ENCODE peak calls at places on chromosomes 2 and 18, in seven cellular contexts. One of them, this sample, is unnamed.

GRCh38 chr18:22626771-22627170 is 209.1 kb upstream of the CTAGE1 start:
- DNase-seq in IMR-90: no peak
- DNase-seq in mesenchymal stem cell: no peak
- DNase-seq in mesendoderm: no peak
- DNase-seq in H1: no peak
- DNase-seq in neuronal stem cell: no peak
- DNase-seq in trophoblast cell: no peak
- DNase-seq in this sample: no peak

GRCh38 chr2:236769981-236770671 is 200.5 kb downstream of the ACKR3 start:
- DNase-seq in IMR-90: peak; percentile 87
- DNase-seq in mesenchymal stem cell: peak; percentile 96
- DNase-seq in mesendoderm: peak; percentile 95
- DNase-seq in H1: no peak
- DNase-seq in neuronal stem cell: no peak
- DNase-seq in trophoblast cell: peak; percentile 98
- DNase-seq in this sample: no peak

GRCh38 chr2:235716875-235717496 is 223.1 kb downstream of the AGAP1 start:
- DNase-seq in IMR-90: peak; percentile 45
- DNase-seq in mesenchymal stem cell: peak; percentile 64
- DNase-seq in mesendoderm: no peak
- DNase-seq in H1: no peak
- DNase-seq in neuronal stem cell: no peak
- DNase-seq in trophoblast cell: peak; percentile 9
- DNase-seq in this sample: no peak

GRCh38 chr18:26460449-26461091 is 87.8 kb downstream of the KCTD1 start:
- DNase-seq in IMR-90: peak; percentile 38
- DNase-seq in mesenchymal stem cell: peak; percentile 22
- DNase-seq in mesendoderm: no peak
- DNase-seq in H1: no peak
- DNase-seq in neuronal stem cell: no peak
- DNase-seq in trophoblast cell: peak; percentile 73
- DNase-seq in this sample: no peak

GRCh38 chr2:59276033-59276432 is 1034.9 kb upstream of the FANCL start:
- DNase-seq in IMR-90: no peak
- DNase-seq in mesenchymal stem cell: no peak
- DNase-seq in mesendoderm: peak; percentile 43
- DNase-seq in H1: peak; percentile 65
- DNase-seq in neuronal stem cell: no peak
- DNase-seq in trophoblast cell: no peak
- DNase-seq in this sample: peak; percentile 39

GRCh38 chr2:70133521-70134348 is 46.5 kb downstream of the PCBP1 start:
- DNase-seq in IMR-90: no peak
- DNase-seq in mesenchymal stem cell: no peak
- DNase-seq in mesendoderm: no peak
- DNase-seq in H1: no peak
- DNase-seq in neuronal stem cell: no peak
- DNase-seq in trophoblast cell: peak; percentile 57
- DNase-seq in this sample: no peak

GRCh38 chr2:135985826-135986393 is 484 bp upstream of the DARS1 start:
- DNase-seq in IMR-90: no peak
- DNase-seq in mesenchymal stem cell: no peak
- DNase-seq in mesendoderm: no peak
- DNase-seq in H1: no peak
- DNase-seq in neuronal stem cell: no peak
- DNase-seq in trophoblast cell: no peak
- DNase-seq in this sample: no peak

GRCh38 chr2:108403494-108403893 is 25.7 kb downstream of the SULT1C4 start:
- DNase-seq in IMR-90: peak; percentile 73
- DNase-seq in mesenchymal stem cell: peak; percentile 96
- DNase-seq in mesendoderm: peak; percentile 95
- DNase-seq in H1: peak; percentile 64
- DNase-seq in neuronal stem cell: no peak
- DNase-seq in trophoblast cell: no peak
- DNase-seq in this sample: peak; percentile 95

GRCh38 chr2:71330585-71331330 is 824 bp upstream of the ZNF638 start:
- DNase-seq in IMR-90: no peak
- DNase-seq in mesenchymal stem cell: no peak
- DNase-seq in mesendoderm: peak; percentile 29
- DNase-seq in H1: no peak
- DNase-seq in neuronal stem cell: no peak
- DNase-seq in trophoblast cell: no peak
- DNase-seq in this sample: no peak

GRCh38 chr2:158723921-158724802 is 71.0 kb upstream of the DAPL1 start:
- DNase-seq in IMR-90: no peak
- DNase-seq in mesenchymal stem cell: peak; percentile 75
- DNase-seq in mesendoderm: peak; percentile 72
- DNase-seq in H1: peak; percentile 75
- DNase-seq in neuronal stem cell: no peak
- DNase-seq in trophoblast cell: no peak
- DNase-seq in this sample: peak; percentile 82

GRCh38 chr2:66569321-66569851 is 134.5 kb downstream of the MEIS1 start:
- DNase-seq in IMR-90: peak; percentile 85
- DNase-seq in mesenchymal stem cell: peak; percentile 97
- DNase-seq in mesendoderm: peak; percentile 56
- DNase-seq in H1: no peak
- DNase-seq in neuronal stem cell: no peak
- DNase-seq in trophoblast cell: no peak
- DNase-seq in this sample: no peak

GRCh38 chr2:50953021-50953420 is 78.9 kb downstream of the NRXN1 start:
- DNase-seq in IMR-90: peak; percentile 68
- DNase-seq in mesenchymal stem cell: no peak
- DNase-seq in mesendoderm: no peak
- DNase-seq in H1: no peak
- DNase-seq in neuronal stem cell: no peak
- DNase-seq in trophoblast cell: no peak
- DNase-seq in this sample: no peak

GRCh38 chr18:73805991-73806390 is 341.6 kb downstream of the FBXO15 start:
- DNase-seq in IMR-90: no peak
- DNase-seq in mesenchymal stem cell: no peak
- DNase-seq in mesendoderm: peak; percentile 10
- DNase-seq in H1: no peak
- DNase-seq in neuronal stem cell: no peak
- DNase-seq in trophoblast cell: no peak
- DNase-seq in this sample: no peak

GRCh38 chr2:96533292-96534073 is 3.1 kb upstream of the ARID5A start:
- DNase-seq in IMR-90: peak; percentile 34
- DNase-seq in mesenchymal stem cell: peak; percentile 83
- DNase-seq in mesendoderm: no peak
- DNase-seq in H1: no peak
- DNase-seq in neuronal stem cell: no peak
- DNase-seq in trophoblast cell: peak; percentile 94
- DNase-seq in this sample: no peak

GRCh38 chr2:9288681-9289338 is 82.2 kb downstream of the ASAP2 start:
- DNase-seq in IMR-90: peak; percentile 44
- DNase-seq in mesenchymal stem cell: peak; percentile 50
- DNase-seq in mesendoderm: no peak
- DNase-seq in H1: no peak
- DNase-seq in neuronal stem cell: no peak
- DNase-seq in trophoblast cell: no peak
- DNase-seq in this sample: no peak

GRCh38 chr2:42622943-42623676 is 54.7 kb downstream of the MTA3 start:
- DNase-seq in IMR-90: no peak
- DNase-seq in mesenchymal stem cell: no peak
- DNase-seq in mesendoderm: peak; percentile 75
- DNase-seq in H1: no peak
- DNase-seq in neuronal stem cell: no peak
- DNase-seq in trophoblast cell: no peak
- DNase-seq in this sample: peak; percentile 43

GRCh38 chr2:96869281-96869823 is 528 bp downstream of the SEMA4C start:
- DNase-seq in IMR-90: peak; percentile 74
- DNase-seq in mesenchymal stem cell: peak; percentile 83
- DNase-seq in mesendoderm: peak; percentile 77
- DNase-seq in H1: peak; percentile 71
- DNase-seq in neuronal stem cell: no peak
- DNase-seq in trophoblast cell: peak; percentile 57
- DNase-seq in this sample: no peak

GRCh38 chr18:21064347-21064746 is 47.3 kb downstream of the ROCK1 start:
- DNase-seq in IMR-90: peak; percentile 37
- DNase-seq in mesenchymal stem cell: peak; percentile 13
- DNase-seq in mesendoderm: peak; percentile 37
- DNase-seq in H1: no peak
- DNase-seq in neuronal stem cell: no peak
- DNase-seq in trophoblast cell: no peak
- DNase-seq in this sample: no peak

GRCh38 chr2:216803803-216804202 is 56.1 kb downstream of the TNP1 start:
- DNase-seq in IMR-90: no peak
- DNase-seq in mesenchymal stem cell: no peak
- DNase-seq in mesendoderm: no peak
- DNase-seq in H1: no peak
- DNase-seq in neuronal stem cell: no peak
- DNase-seq in trophoblast cell: no peak
- DNase-seq in this sample: no peak

GRCh38 chr2:239818531-239819011 is 206.6 kb downstream of the NDUFA10 start:
- DNase-seq in IMR-90: no peak
- DNase-seq in mesenchymal stem cell: no peak
- DNase-seq in mesendoderm: no peak
- DNase-seq in H1: peak; percentile 27
- DNase-seq in neuronal stem cell: no peak
- DNase-seq in trophoblast cell: no peak
- DNase-seq in this sample: peak; percentile 17

GRCh38 chr2:170052151-170052550 is 125.8 kb upstream of the MYO3B start:
- DNase-seq in IMR-90: peak; percentile 57
- DNase-seq in mesenchymal stem cell: no peak
- DNase-seq in mesendoderm: no peak
- DNase-seq in H1: no peak
- DNase-seq in neuronal stem cell: no peak
- DNase-seq in trophoblast cell: no peak
- DNase-seq in this sample: no peak

GRCh38 chr2:208266641-208267335 is 733 bp downstream of the PIKFYVE start:
- DNase-seq in IMR-90: peak; percentile 41
- DNase-seq in mesenchymal stem cell: peak; percentile 56
- DNase-seq in mesendoderm: no peak
- DNase-seq in H1: no peak
- DNase-seq in neuronal stem cell: no peak
- DNase-seq in trophoblast cell: no peak
- DNase-seq in this sample: no peak

GRCh38 chr18:26480897-26481795 is 67.2 kb downstream of the KCTD1 start:
- DNase-seq in IMR-90: peak; percentile 96
- DNase-seq in mesenchymal stem cell: peak; percentile 89
- DNase-seq in mesendoderm: peak; percentile 48
- DNase-seq in H1: no peak
- DNase-seq in neuronal stem cell: no peak
- DNase-seq in trophoblast cell: no peak
- DNase-seq in this sample: no peak

GRCh38 chr2:219252084-219252483 is 959 bp upstream of the TUBA4B start:
- DNase-seq in IMR-90: no peak
- DNase-seq in mesenchymal stem cell: no peak
- DNase-seq in mesendoderm: no peak
- DNase-seq in H1: no peak
- DNase-seq in neuronal stem cell: no peak
- DNase-seq in trophoblast cell: no peak
- DNase-seq in this sample: no peak
- H3K23ac ChIP-seq in IMR-90: peak overlapping the region; percentile 76
- H3K23ac ChIP-seq in mesenchymal stem cell: no peak overlapping the region
- H3K23ac ChIP-seq in mesendoderm: peak overlapping the region; percentile 80
- H3K23ac ChIP-seq in H1: no peak overlapping the region
- H3K23ac ChIP-seq in neuronal stem cell: peak overlapping the region; percentile 13
- H3K23ac ChIP-seq in trophoblast cell: peak overlapping the region; percentile 44
- H3K23ac ChIP-seq in this sample: no peak overlapping the region

GRCh38 chr18:5303636-5304035 is 8.1 kb upstream of the ZBTB14 start:
- DNase-seq in IMR-90: no peak
- DNase-seq in mesenchymal stem cell: no peak
- DNase-seq in mesendoderm: no peak
- DNase-seq in H1: no peak
- DNase-seq in neuronal stem cell: no peak
- DNase-seq in trophoblast cell: no peak
- DNase-seq in this sample: no peak
- H2BK5ac ChIP-seq in IMR-90: no peak overlapping the region
- H2BK5ac ChIP-seq in mesenchymal stem cell: no peak overlapping the region
- H2BK5ac ChIP-seq in mesendoderm: no peak overlapping the region
- H2BK5ac ChIP-seq in H1: no peak overlapping the region
- H2BK5ac ChIP-seq in neuronal stem cell: no peak overlapping the region
- H2BK5ac ChIP-seq in trophoblast cell: no peak overlapping the region
- H2BK5ac ChIP-seq in this sample: no peak overlapping the region

DNA sequence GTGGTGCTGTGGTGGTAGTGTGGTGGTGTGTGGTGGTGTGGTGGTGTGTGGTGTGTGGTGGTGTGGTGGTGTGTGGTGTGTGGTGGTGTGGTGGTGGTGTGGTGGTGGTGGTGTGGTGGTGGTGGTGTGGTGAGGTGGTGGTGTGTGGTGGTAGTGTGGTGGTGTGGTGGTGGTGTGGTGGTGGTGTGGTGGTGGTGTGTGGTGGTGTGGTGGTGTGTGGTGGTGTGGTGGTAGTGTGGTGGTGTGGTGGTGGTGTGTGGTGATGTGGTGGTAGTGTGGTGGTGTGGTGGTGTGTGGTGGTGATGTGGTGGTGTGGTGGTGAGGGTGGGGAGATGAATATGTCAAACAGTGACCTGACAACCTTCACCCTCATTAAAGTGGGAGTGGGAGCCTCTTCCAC is 55.6 kb upstream of the DLGAP1 start:
- DNase-seq in IMR-90: no peak
- DNase-seq in mesenchymal stem cell: peak; percentile 2
- DNase-seq in mesendoderm: no peak
- DNase-seq in H1: no peak
- DNase-seq in neuronal stem cell: peak; percentile 15
- DNase-seq in trophoblast cell: no peak
- DNase-seq in this sample: peak; percentile 61
- H3K23ac ChIP-seq in IMR-90: no peak overlapping the region
- H3K23ac ChIP-seq in mesenchymal stem cell: no peak overlapping the region
- H3K23ac ChIP-seq in mesendoderm: no peak overlapping the region
- H3K23ac ChIP-seq in H1: no peak overlapping the region
- H3K23ac ChIP-seq in neuronal stem cell: peak overlapping the region; percentile 97
- H3K23ac ChIP-seq in trophoblast cell: no peak overlapping the region
- H3K23ac ChIP-seq in this sample: no peak overlapping the region

GRCh38 chr2:27494284-27494943 is 586 bp downstream of the FNDC4 start:
- DNase-seq in IMR-90: peak; percentile 20
- DNase-seq in mesenchymal stem cell: peak; percentile 35
- DNase-seq in mesendoderm: peak; percentile 38
- DNase-seq in H1: peak; percentile 64
- DNase-seq in neuronal stem cell: peak; percentile 29
- DNase-seq in trophoblast cell: peak; percentile 35
- DNase-seq in this sample: peak; percentile 43

GRCh38 chr2:27494944-27495554 is at the start of gene FNDC4:
- DNase-seq in IMR-90: no peak
- DNase-seq in mesenchymal stem cell: peak; percentile 18
- DNase-seq in mesendoderm: peak; percentile 18
- DNase-seq in H1: peak; percentile 78
- DNase-seq in neuronal stem cell: peak; percentile 62
- DNase-seq in trophoblast cell: peak; percentile 11
- DNase-seq in this sample: peak; percentile 58

GRCh38 chr2:27492557-27492956 is 2.4 kb downstream of the FNDC4 start:
- DNase-seq in IMR-90: no peak
- DNase-seq in mesenchymal stem cell: no peak
- DNase-seq in mesendoderm: no peak
- DNase-seq in H1: no peak
- DNase-seq in neuronal stem cell: no peak
- DNase-seq in trophoblast cell: no peak
- DNase-seq in this sample: no peak

GRCh38 chr2:27495840-27496356 is 741 bp upstream of the GCKR start:
- DNase-seq in IMR-90: no peak
- DNase-seq in mesenchymal stem cell: no peak
- DNase-seq in mesendoderm: no peak
- DNase-seq in H1: no peak
- DNase-seq in neuronal stem cell: no peak
- DNase-seq in trophoblast cell: no peak
- DNase-seq in this sample: no peak

DNA sequence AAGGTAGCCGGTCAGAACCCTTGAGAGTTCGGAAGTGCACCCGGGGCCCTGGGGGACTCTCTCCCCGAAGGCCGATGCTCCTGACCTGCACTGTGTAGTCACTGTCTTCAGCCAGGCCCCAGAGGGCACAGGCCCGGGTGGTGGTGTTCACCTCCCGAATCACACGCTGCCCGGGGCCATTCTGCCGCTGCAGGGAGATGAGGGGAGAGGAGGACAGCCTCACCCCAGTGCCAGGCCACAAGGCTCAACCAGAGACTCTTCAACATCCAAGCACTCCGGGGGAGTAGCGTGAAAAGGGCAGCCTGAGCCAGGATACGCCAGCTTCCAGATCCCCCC is 1.1 kb downstream of the FNDC4 start:
- DNase-seq in IMR-90: no peak
- DNase-seq in mesenchymal stem cell: no peak
- DNase-seq in mesendoderm: no peak
- DNase-seq in H1: no peak
- DNase-seq in neuronal stem cell: no peak
- DNase-seq in trophoblast cell: no peak
- DNase-seq in this sample: no peak
- H2BK5ac ChIP-seq in IMR-90: no peak overlapping the region
- H2BK5ac ChIP-seq in mesenchymal stem cell: no peak overlapping the region
- H2BK5ac ChIP-seq in mesendoderm: no peak overlapping the region
- H2BK5ac ChIP-seq in H1: no peak overlapping the region
- H2BK5ac ChIP-seq in neuronal stem cell: no peak overlapping the region
- H2BK5ac ChIP-seq in trophoblast cell: no peak overlapping the region
- H2BK5ac ChIP-seq in this sample: no peak overlapping the region